ENCODE peak calls at places on chromosome 3, in five cellular contexts. M, R, O, C and U are unnamed samples.

GRCh38 chr3:48426944-48427629 is 2.8 kb downstream of the PLXNB1 start:
- DNase-seq in R (no peak), M (no peak), C (no peak), O (no peak), U (no peak)

GRCh38 chr3:43932921-43933320 is 242.2 kb downstream of the ABHD5 start:
- DNase-seq in M (peak; percentile 65), O (no peak), C (no peak), R (peak; percentile 42), U (no peak)

GRCh38 chr3:98713984-98714383 is 49.2 kb upstream of the ST3GAL6 start:
- DNase-seq in M (no peak), O (no peak), R (no peak), C (no peak), U (no peak)

GRCh38 chr3:150480802-150481201 is 65.5 kb downstream of the SERP1 start:
- DNase-seq in M (no peak), R (no peak), C (no peak), O (no peak), U (no peak)

GRCh38 chr3:31250116-31250813 is 282.5 kb upstream of the STT3B start:
- DNase-seq in O (no peak), C (no peak), R (peak; percentile 48), M (no peak), U (peak; percentile 29)

GRCh38 chr3:2655229-2655701 is 454.9 kb downstream of the IL5RA start:
- DNase-seq in C (peak; percentile 14), O (no peak), M (no peak), R (no peak), U (no peak)

GRCh38 chr3:38497026-38497425 is 886 bp downstream of the EXOG start:
- DNase-seq in R (peak; percentile 34), C (no peak), M (no peak), O (no peak), U (peak; percentile 31)

GRCh38 chr3:52005571-52005986 is 9.9 kb upstream of the RPL29 start:
- DNase-seq in C (peak; percentile 91), M (no peak), O (no peak), R (peak; percentile 63), U (no peak)

GRCh38 chr3:4804161-4805058 is 174.8 kb upstream of the BHLHE40 start:
- DNase-seq in M (no peak), R (peak; percentile 34), O (no peak), C (no peak), U (no peak)

GRCh38 chr3:60086811-60087210 is 1037.0 kb upstream of the CFAP20DC start:
- DNase-seq in C (no peak), O (no peak), R (peak; percentile 16), M (peak; percentile 4), U (peak; percentile 77)

GRCh38 chr3:165195628-165196576 is at the start of gene SLITRK3:
- DNase-seq in M (no peak), R (no peak), O (no peak), C (peak; percentile 19), U (no peak)

GRCh38 chr3:45554001-45554691 is 40.4 kb upstream of the LIMD1 start:
- DNase-seq in R (no peak), O (no peak), C (peak; percentile 54), M (no peak), U (no peak)

GRCh38 chr3:48142316-48142870 is 45.8 kb downstream of the CDC25A start:
- DNase-seq in R (peak; percentile 90), C (no peak), M (no peak), O (peak; percentile 4), U (peak; percentile 56)

GRCh38 chr3:120567370-120568197 is 28.6 kb upstream of the NDUFB4 start:
- DNase-seq in R (peak; percentile 8), C (peak; percentile 59), M (no peak), O (no peak), U (peak; percentile 45)
- TF ChIP-seq CTCF in R (peak; percentile 47), C (peak; percentile 58), M (peak; percentile 62), O (peak; percentile 41), U (peak; percentile 6)

GRCh38 chr3:194245975-194246561 is 105.1 kb downstream of the CPN2 start:
- DNase-seq in M (no peak), R (no peak), O (no peak), C (no peak), U (no peak)
- TF ChIP-seq CTCF in M (no peak), R (no peak), O (no peak), C (no peak), U (no peak)

DNA sequence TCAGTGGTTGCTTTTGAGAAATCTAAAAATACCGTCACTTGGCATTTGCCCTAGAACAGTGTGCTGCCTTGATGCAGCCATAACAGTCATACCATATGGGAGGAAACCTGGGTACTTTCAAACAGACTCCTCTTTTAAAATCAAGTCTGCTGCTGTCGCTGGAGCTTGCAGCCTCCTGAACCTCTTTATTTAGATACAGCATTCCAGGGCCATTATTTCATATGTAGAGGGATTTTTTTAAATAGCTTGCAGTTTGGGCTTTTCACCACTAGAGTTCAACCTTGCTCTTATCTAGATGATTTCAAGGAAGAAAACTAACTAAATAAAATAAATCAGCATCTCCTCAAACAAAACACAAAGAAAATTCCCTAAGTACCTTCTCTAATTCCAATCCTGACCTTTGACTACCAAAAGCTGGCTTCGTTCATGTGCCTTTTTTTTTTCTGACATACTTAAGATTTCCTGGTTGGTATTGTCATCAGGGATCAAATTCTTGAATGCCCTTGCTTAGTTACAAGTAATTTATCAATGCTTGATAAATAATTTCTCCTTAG is 111.6 kb downstream of the KBTBD8 start:
- DNase-seq in M (peak; percentile 55), O (no peak), C (peak; percentile 59), R (peak; percentile 33), U (peak; percentile 45)
- TF ChIP-seq CTCF in M (peak; percentile 62), O (peak; percentile 49), C (peak; percentile 70), R (peak; percentile 61), U (peak; percentile 52)

GRCh38 chr3:41198950-41199865 is at the start of gene CTNNB1:
- DNase-seq in C (peak; percentile 96), O (peak; percentile 94), M (peak; percentile 88), R (peak; percentile 93), U (peak; percentile 89)
- TF ChIP-seq CTCF in C (no peak), O (peak; percentile 30), M (no peak), R (peak; percentile 16), U (no peak)

GRCh38 chr3:58163234-58163633 is 47.5 kb downstream of the DNASE1L3 start:
- DNase-seq in R (no peak), C (no peak), M (peak; percentile 11), O (no peak), U (no peak)
- TF ChIP-seq CTCF in R (no peak), C (no peak), M (no peak), O (no peak), U (no peak)

GRCh38 chr3:187150599-187150998 is 11.3 kb upstream of the RPL39L start:
- DNase-seq in R (no peak), C (no peak), M (no peak), O (no peak), U (no peak)
- TF ChIP-seq CTCF in R (peak; percentile 10), C (peak; percentile 7), M (no peak), O (no peak), U (no peak)

GRCh38 chr3:115932807-115933206 is 309.5 kb downstream of the GAP43 start:
- DNase-seq in M (no peak), R (no peak), O (no peak), C (no peak), U (no peak)

GRCh38 chr3:115931581-115931980 is 308.3 kb downstream of the GAP43 start:
- DNase-seq in R (peak; percentile 3), O (no peak), M (no peak), C (no peak), U (no peak)

DNA sequence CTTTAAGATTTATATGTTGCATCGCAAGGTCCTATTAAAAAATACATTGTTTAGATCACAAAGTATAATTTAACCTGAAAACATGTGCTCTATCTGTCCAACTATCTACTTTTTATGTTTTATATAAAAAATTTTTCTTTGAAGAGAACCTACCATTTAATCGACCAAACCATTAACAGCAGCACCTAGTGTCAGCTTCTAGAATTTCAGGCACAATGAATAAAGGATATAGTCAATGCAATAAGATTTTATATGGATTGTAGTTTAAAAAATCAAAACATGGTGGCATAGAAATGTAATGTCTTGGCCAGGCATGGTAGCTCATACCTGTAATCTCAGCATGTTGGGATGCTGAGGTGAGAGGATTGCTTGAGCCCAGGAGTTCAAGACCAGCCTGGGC is 313.7 kb downstream of the GAP43 start:
- DNase-seq in R (no peak), M (no peak), O (no peak), C (no peak), U (no peak)
- TF ChIP-seq CTCF in R (peak; percentile 58), M (peak; percentile 45), O (no peak), C (peak; percentile 43), U (peak; percentile 34)

DNA sequence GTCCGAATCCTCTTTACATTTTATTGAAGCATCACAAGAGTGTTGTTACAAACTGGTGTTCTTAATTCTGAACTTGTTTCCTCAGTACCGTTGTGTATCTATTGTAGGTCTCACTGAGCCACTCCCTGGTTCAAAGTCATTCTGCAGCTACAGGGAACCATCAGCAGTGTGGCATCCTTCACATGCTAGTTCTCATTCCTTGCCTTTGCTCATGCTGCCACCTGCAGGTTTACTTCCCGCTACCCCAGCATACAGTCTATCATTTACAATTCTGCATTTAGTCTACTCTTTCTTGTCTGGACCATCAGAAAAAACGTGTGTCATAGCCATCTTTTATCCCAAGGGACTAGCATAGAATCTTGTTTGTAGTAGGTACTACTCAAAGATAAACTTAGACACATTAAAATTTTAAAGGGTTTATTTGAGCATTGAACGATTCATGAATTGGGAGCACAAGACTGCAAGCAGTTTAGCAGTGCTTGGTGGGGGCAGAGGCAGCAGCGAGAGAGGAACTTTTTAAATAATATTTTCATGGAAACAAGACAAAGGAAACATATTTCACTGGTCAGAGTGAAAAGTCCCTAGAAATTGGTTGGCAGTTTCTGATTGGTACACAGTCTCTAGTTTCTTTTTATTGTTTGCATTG is 402.1 kb downstream of the CADM2 start:
- DNase-seq in R (peak; percentile 45), O (no peak), C (peak; percentile 69), M (peak; percentile 33), U (peak; percentile 57)
- TF ChIP-seq CTCF in R (peak; percentile 76), O (peak; percentile 22), C (peak; percentile 20), M (peak; percentile 75), U (peak; percentile 49)

DNA sequence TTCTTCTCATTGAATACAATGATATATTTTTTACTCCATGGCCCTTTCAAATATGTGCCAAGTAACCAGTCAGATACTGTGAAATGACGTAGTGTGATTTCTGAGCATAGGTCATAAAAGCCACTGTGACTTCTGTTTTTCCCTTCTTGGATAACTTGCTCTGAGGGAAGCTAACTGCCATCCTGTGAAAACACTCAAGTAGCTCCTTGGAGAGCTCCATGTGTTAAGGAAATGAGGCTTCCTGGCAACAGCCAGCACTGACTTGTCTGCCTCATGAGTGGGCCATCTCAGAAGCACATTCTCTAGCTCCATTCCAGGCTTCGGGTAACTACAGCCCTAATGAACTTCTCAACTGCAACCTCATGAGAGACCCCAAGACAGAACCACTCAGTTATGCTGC is 9.5 kb upstream of the CCDC80 start:
- DNase-seq in O (no peak), R (no peak), C (no peak), M (no peak), U (no peak)
- TF ChIP-seq CTCF in O (no peak), R (no peak), C (no peak), M (no peak), U (no peak)